ENCODE peak calls at places on chromosomes 16 and 17, in nine cellular contexts. H is body of pancreas; E is right cardiac atrium; Z is GM06990; O is left ventricle myocardium inferior; S is Peyer's patch; F is BE2C; Y is heart right ventricle; P is CD4-positive, alpha-beta T cell. B is an unnamed sample.
A peak's percentile ranks its signal among the peaks of the same experiment; 100 is the strongest.

GRCh38 chr17:40553694-40554534 is 11.4 kb downstream of the CCR7 start:
- DNase-seq in O (peak; percentile 74), P (no peak), F (no peak), H (peak; percentile 14), Y (peak; percentile 78), E (peak; percentile 92), Z (no peak), S (peak; percentile 51), B (peak; percentile 89)

GRCh38 chr16:21708533-21709115 is 44.9 kb downstream of the OTOA start:
- DNase-seq in Z (peak; percentile 52), H (peak; percentile 80), O (peak; percentile 35), E (peak; percentile 52), P (peak; percentile 88), S (peak; percentile 53), F (peak; percentile 79), Y (peak; percentile 28), B (peak; percentile 89)

GRCh38 chr16:58127033-58127556 is 2.1 kb downstream of the CFAP20 start:
- DNase-seq in P (no peak), F (no peak), E (no peak), S (no peak), Z (no peak), H (peak; percentile 30), O (no peak), Y (no peak), B (peak; percentile 63)

GRCh38 chr16:7086842-7087616 is 245.6 kb upstream of the RBFOX1 start:
- DNase-seq in E (peak; percentile 12), H (no peak), P (no peak), Z (no peak), Y (peak; percentile 33), F (peak; percentile 19), S (no peak), O (peak; percentile 33), B (peak; percentile 46)

GRCh38 chr17:16941643-16942042 is 30.3 kb downstream of the TNFRSF13B start:
- DNase-seq in H (no peak), S (no peak), F (no peak), P (no peak), E (no peak), Z (no peak), O (no peak), Y (no peak), B (peak; percentile 6)

GRCh38 chr17:38885728-38886642 is 16.1 kb downstream of the LASP1 start:
- DNase-seq in Z (no peak), E (no peak), F (peak; percentile 51), O (no peak), P (no peak), Y (no peak), S (no peak), H (no peak), B (no peak)

GRCh38 chr17:7250655-7251329 is 742 bp downstream of the CTDNEP1 start:
- DNase-seq in Z (no peak), E (no peak), S (no peak), O (no peak), H (no peak), P (no peak), F (no peak), Y (no peak), B (no peak)

GRCh38 chr17:82178499-82179290 is 33.9 kb downstream of the CCDC57 start:
- DNase-seq in Y (no peak), F (no peak), O (no peak), Z (no peak), H (no peak), S (no peak), P (no peak), E (no peak), B (no peak)

DNA sequence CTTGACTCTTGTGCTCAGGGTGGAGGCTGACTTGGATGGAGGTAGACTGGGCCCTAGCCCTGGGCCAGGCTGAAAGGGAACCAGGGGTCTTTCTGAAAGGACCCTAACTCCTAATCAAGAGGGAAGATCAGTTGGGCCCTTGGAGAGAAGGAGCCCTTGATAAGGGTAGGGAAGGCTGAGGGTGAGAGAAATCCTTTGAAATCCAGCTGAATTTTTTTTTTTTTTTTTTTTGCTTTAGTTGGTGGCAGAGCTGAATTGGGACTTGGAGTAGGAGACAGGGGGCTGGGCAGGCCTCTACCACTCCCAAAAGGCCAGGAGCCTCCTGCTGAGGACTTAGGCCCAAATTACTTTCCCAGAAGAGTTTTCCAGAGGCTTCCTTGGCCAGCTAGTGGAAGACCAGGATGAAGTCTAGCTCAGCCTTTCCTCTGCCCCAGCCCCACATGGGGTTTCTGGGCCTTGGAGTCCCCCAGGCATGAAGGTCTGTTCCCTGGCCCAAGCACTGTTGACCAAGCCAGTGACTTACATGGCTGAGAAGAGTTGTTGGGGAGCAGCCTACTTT is 641 bp upstream of the HOXB3 start:
- DNase-seq in Y (no peak), O (no peak), F (no peak), Z (no peak), E (no peak), H (no peak), P (no peak), S (no peak), B (no peak)
- H3K27me3 ChIP-seq in Y (peaks cover 100% of the 10 kb centered on the region), O (peaks cover 100% of the 10 kb centered on the region), F (peaks cover 96% of the 10 kb centered on the region), Z (no peaks in the 10 kb centered on the region), E (no peaks in the 10 kb centered on the region), H (peaks cover 43% of the 10 kb centered on the region), P (peaks cover 95% of the 10 kb centered on the region), S (no peaks in the 10 kb centered on the region), B (no peaks in the 10 kb centered on the region)

GRCh38 chr17:42107597-42108576 is 4.6 kb downstream of the DHX58 start:
- DNase-seq in E (peak; percentile 76), Z (peak; percentile 86), S (peak; percentile 94), Y (peak; percentile 79), O (peak; percentile 64), H (peak; percentile 35), P (peak; percentile 93), F (peak; percentile 99), B (peak; percentile 92)

GRCh38 chr17:42110301-42111264 is 1.9 kb downstream of the DHX58 start:
- DNase-seq in H (no peak), Y (no peak), F (no peak), E (no peak), Z (no peak), O (no peak), P (no peak), S (peak; percentile 42), B (no peak)

GRCh38 chr17:42107124-42107523 is 5.4 kb downstream of the DHX58 start:
- DNase-seq in O (no peak), H (no peak), S (no peak), P (no peak), F (no peak), Y (no peak), Z (no peak), E (no peak), B (no peak)

GRCh38 chr17:42111265-42111636 is 1.3 kb downstream of the DHX58 start:
- DNase-seq in P (no peak), S (no peak), Y (no peak), F (no peak), E (no peak), Z (no peak), O (no peak), H (no peak), B (no peak)

DNA sequence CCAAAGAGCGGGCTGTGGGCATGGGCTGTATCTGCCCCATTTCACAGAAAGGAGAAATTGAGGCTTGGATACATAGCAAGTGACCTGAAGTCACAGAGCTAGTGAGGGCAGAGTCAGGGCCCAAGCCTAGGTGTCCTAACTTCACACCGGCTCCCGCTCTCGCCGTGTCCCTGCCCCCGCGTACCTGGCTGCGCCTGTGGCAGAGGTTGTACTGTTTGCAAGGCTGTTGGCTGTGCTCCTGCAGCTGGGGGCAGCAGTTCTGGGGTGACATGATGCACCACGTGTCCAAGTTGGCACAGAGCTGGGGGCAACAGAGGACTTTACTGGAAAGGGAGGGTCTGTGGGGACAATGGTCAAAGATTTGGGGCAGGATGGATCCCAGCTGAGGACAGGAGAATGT is 3.4 kb downstream of the DHX58 start:
- DNase-seq in E (no peak), P (no peak), F (no peak), H (no peak), O (no peak), Z (no peak), Y (no peak), S (no peak), B (no peak)
- H3K27me3 ChIP-seq in E (no peaks in the 10 kb centered on the region), P (no peaks in the 10 kb centered on the region), F (no peaks in the 10 kb centered on the region), H (no peaks in the 10 kb centered on the region), O (no peaks in the 10 kb centered on the region), Z (no peaks in the 10 kb centered on the region), Y (no peaks in the 10 kb centered on the region), S (no peaks in the 10 kb centered on the region), B (no peaks in the 10 kb centered on the region)

GRCh38 chr17:80482555-80483308 is 6.3 kb upstream of the NPTX1 start:
- DNase-seq in Y (no peak), Z (no peak), H (no peak), P (no peak), F (no peak), O (no peak), S (no peak), E (no peak), B (no peak)

GRCh38 chr17:80487511-80487910 is 11.1 kb upstream of the NPTX1 start:
- DNase-seq in H (no peak), P (no peak), F (no peak), E (no peak), Y (no peak), Z (no peak), O (no peak), S (no peak), B (no peak)

GRCh38 chr17:80482058-80482318 is 5.6 kb upstream of the NPTX1 start:
- DNase-seq in O (no peak), H (no peak), F (no peak), Y (no peak), E (no peak), Z (no peak), S (no peak), P (no peak), B (no peak)

GRCh38 chr17:80485846-80486245 is 9.4 kb upstream of the NPTX1 start:
- DNase-seq in E (no peak), Y (no peak), S (no peak), F (peak; percentile 95), H (no peak), P (no peak), O (no peak), Z (no peak), B (no peak)

GRCh38 chr17:80486692-80487091 is 10.3 kb upstream of the NPTX1 start:
- DNase-seq in Y (no peak), O (no peak), H (no peak), Z (no peak), E (no peak), F (no peak), P (no peak), S (no peak), B (no peak)
- H3K27me3 ChIP-seq in Y (peaks cover 75% of the 10 kb centered on the region), O (peaks cover 79% of the 10 kb centered on the region), H (peaks cover 5% of the 10 kb centered on the region), Z (no peaks in the 10 kb centered on the region), E (no peaks in the 10 kb centered on the region), F (no peaks in the 10 kb centered on the region), P (peaks cover 27% of the 10 kb centered on the region), S (no peaks in the 10 kb centered on the region), B (no peaks in the 10 kb centered on the region)

GRCh38 chr16:89066746-89067145 is 26.9 kb upstream of the ACSF3 start:
- DNase-seq in F (no peak), O (no peak), Y (no peak), S (no peak), H (no peak), Z (no peak), P (no peak), E (no peak), B (no peak)

GRCh38 chr16:89063768-89064320 is 29.8 kb upstream of the ACSF3 start:
- DNase-seq in S (no peak), H (no peak), E (no peak), P (no peak), O (no peak), Z (no peak), Y (no peak), F (no peak), B (no peak)

GRCh38 chr16:89064606-89065444 is 28.8 kb upstream of the ACSF3 start:
- DNase-seq in Z (no peak), S (no peak), H (no peak), Y (no peak), O (no peak), F (no peak), P (no peak), E (no peak), B (no peak)

GRCh38 chr16:89067677-89068076 is 26.0 kb upstream of the ACSF3 start:
- DNase-seq in P (no peak), Y (no peak), H (no peak), O (no peak), Z (no peak), F (no peak), S (no peak), E (no peak), B (no peak)

DNA sequence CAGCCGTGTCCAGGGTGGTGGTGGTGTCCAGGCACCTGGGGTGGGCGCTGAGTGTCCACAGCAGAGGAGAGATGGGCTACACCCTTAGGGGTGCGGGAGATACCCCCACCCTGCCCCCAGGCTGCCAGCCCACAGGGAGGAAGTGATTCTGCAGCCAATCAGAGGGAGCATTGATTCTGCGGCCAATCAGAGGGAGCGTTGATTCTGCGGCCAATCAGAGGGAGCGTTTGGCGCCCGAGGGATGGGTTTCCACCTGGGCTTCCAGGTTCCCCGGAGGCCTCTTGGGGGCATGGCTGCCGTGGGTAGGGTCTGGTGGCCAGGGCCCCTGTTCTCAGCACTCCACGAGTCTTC is 28.2 kb upstream of the ACSF3 start:
- DNase-seq in Y (no peak), S (no peak), F (no peak), E (no peak), P (no peak), H (no peak), O (no peak), Z (no peak), B (no peak)
- H3K27me3 ChIP-seq in Y (peaks cover 20% of the 10 kb centered on the region), S (no peaks in the 10 kb centered on the region), F (peaks cover 59% of the 10 kb centered on the region), E (no peaks in the 10 kb centered on the region), P (no peaks in the 10 kb centered on the region), H (no peaks in the 10 kb centered on the region), O (peaks cover 90% of the 10 kb centered on the region), Z (no peaks in the 10 kb centered on the region), B (no peaks in the 10 kb centered on the region)